ENCODE peak calls at places on chromosome 14, in eight cellular contexts. B is naive thymus-derived CD8-positive, alpha-beta T cell; R is GM20000; O is activated naive CD8-positive, alpha-beta T cell treated with anti-CD3 and anti-CD28 coated beads for 36 hours; V is CD8-positive, alpha-beta T cell; J is GM23338; Y is stimulated activated CD8-positive, alpha-beta memory T cell treated with anti-CD3 and anti-CD28 coated beads, Interleukin-7, amount 100 ng/mL, for 24 hours; Q is nephron progenitor cell. K is an unnamed sample.

GRCh38 chr14:59959663-59960062 is 39.7 kb downstream of the LRRC9 start:
- DNase-seq in J (no peak), V (no peak), Y (no peak), O (no peak), B (no peak), Q (no peak), R (no peak), K (no peak)

GRCh38 chr14:57760891-57761290 is 105.0 kb downstream of the SLC35F4 start:
- DNase-seq in B (no peak), J (no peak), Y (no peak), V (no peak), Q (no peak), R (no peak), O (no peak), K (no peak)

GRCh38 chr14:66163023-66163422 is 323.1 kb upstream of the CCDC196 start:
- DNase-seq in V (no peak), B (no peak), O (no peak), J (no peak), Y (no peak), Q (no peak), R (no peak), K (no peak)

GRCh38 chr14:22097072-22097471 is 423.5 kb upstream of the OR4E1 start:
- DNase-seq in Q (no peak), Y (no peak), R (no peak), B (no peak), V (no peak), O (no peak), J (no peak), K (no peak)

GRCh38 chr14:100296106-100296651 is 10.1 kb downstream of the SLC25A29 start:
- DNase-seq in O (no peak), V (no peak), J (no peak), Y (no peak), R (no peak), Q (no peak), B (no peak), K (no peak)

GRCh38 chr14:90576581-90576980 is 179.8 kb downstream of the CALM1 start:
- DNase-seq in R (no peak), Q (no peak), V (no peak), Y (no peak), O (no peak), B (no peak), J (no peak), K (no peak)

GRCh38 chr14:37587881-37588666 is 7.0 kb downstream of the FOXA1 start:
- DNase-seq in Q (peak), O (no peak), Y (no peak), R (no peak), J (peak), B (no peak), V (no peak), K (peak)

GRCh38 chr14:81436296-81437138 is 36.4 kb upstream of the STON2 start:
- DNase-seq in J (peak), R (peak), Y (no peak), Q (peak), O (peak), B (peak), V (no peak), K (peak)

GRCh38 chr14:86521032-86521730 is 991.2 kb downstream of the FLRT2 start:
- DNase-seq in O (no peak), V (no peak), Q (no peak), Y (no peak), B (no peak), J (no peak), R (no peak), K (no peak)

GRCh38 chr14:55438066-55438683 is 2.2 kb downstream of the TBPL2 start:
- DNase-seq in B (no peak), Q (peak), O (no peak), R (peak), Y (no peak), V (no peak), J (peak), K (peak)

GRCh38 chr14:37194698-37195097 is 3.0 kb upstream of the MIPOL1 start:
- DNase-seq in Q (no peak), V (no peak), Y (no peak), J (no peak), B (no peak), O (no peak), R (no peak), K (no peak)

GRCh38 chr14:20907214-20907613 is 16.0 kb downstream of the RNASE3 start:
- DNase-seq in Q (no peak), O (no peak), J (no peak), B (no peak), Y (no peak), V (no peak), R (no peak), K (no peak)

GRCh38 chr14:35399083-35399807 is 5.3 kb downstream of the NFKBIA start:
- DNase-seq in R (no peak), Q (no peak), Y (no peak), V (no peak), O (no peak), J (no peak), B (no peak), K (no peak)

GRCh38 chr14:93267149-93267711 is 60.2 kb downstream of the UBR7 start:
- DNase-seq in J (no peak), R (no peak), Y (no peak), Q (no peak), V (no peak), B (no peak), O (no peak), K (no peak)

GRCh38 chr14:58639842-58640484 is 2.2 kb downstream of the DACT1 start:
- DNase-seq in V (no peak), O (no peak), B (no peak), R (peak), Y (no peak), J (peak), Q (peak), K (peak)

GRCh38 chr14:95264271-95264973 is 55.3 kb downstream of the CLMN start:
- DNase-seq in J (no peak), Q (no peak), Y (no peak), R (no peak), B (no peak), V (no peak), O (no peak), K (no peak)

GRCh38 chr14:65444230-65444629 is 31.7 kb downstream of the FUT8 start:
- DNase-seq in B (no peak), J (no peak), Y (no peak), R (no peak), O (no peak), Q (no peak), V (no peak), K (no peak)